ENCODE peak calls at places on chromosome 16, in seven cellular contexts. S is MM.1S; O is AG09309; E is ovary; Z is body of pancreas; V is CD8-positive, alpha-beta memory T cell; A is psoas muscle. D is an unnamed sample.

GRCh38 chr16:49492090-49492801 is 118.6 kb downstream of the C16orf78 start:
- DNase-seq in S (peak; percentile 37), O (no peak), E (peak; percentile 61), Z (no peak), V (peak; percentile 47), A (peak; percentile 82), D (no peak)

GRCh38 chr16:1494129-1494640 is 1.0 kb downstream of the TELO2 start:
- DNase-seq in S (no peak), O (peak; percentile 25), E (no peak), Z (no peak), V (no peak), A (peak; percentile 86), D (no peak)

GRCh38 chr16:3513892-3514600 is 13.2 kb downstream of the CLUAP1 start:
- DNase-seq in S (peak; percentile 80), O (no peak), E (no peak), Z (no peak), V (no peak), A (no peak), D (no peak)

GRCh38 chr16:77133706-77134105 is 57.3 kb upstream of the MON1B start:
- DNase-seq in S (no peak), O (no peak), E (no peak), Z (no peak), V (no peak), A (no peak), D (no peak)

GRCh38 chr16:84754353-84754856 is 54.6 kb downstream of the USP10 start:
- DNase-seq in S (peak; percentile 74), O (peak; percentile 74), E (peak; percentile 78), Z (peak; percentile 90), V (peak; percentile 73), A (peak; percentile 42), D (peak; percentile 82)

GRCh38 chr16:19424478-19424877 is 6.8 kb downstream of the TMC5 start:
- DNase-seq in S (no peak), O (no peak), E (no peak), Z (no peak), V (no peak), A (no peak), D (no peak)

GRCh38 chr16:18050777-18051176 is 285.8 kb downstream of the NPIPA8 start:
- DNase-seq in S (no peak), O (no peak), E (no peak), Z (no peak), V (no peak), A (no peak), D (no peak)

GRCh38 chr16:30623558-30624283 is 13.5 kb upstream of the ZNF689 start:
- DNase-seq in S (no peak), O (no peak), E (no peak), Z (no peak), V (no peak), A (no peak), D (peak; percentile 94)

GRCh38 chr16:50695017-50696000 is 1.9 kb downstream of the NOD2 start:
- DNase-seq in S (no peak), O (no peak), E (no peak), Z (peak; percentile 71), V (no peak), A (no peak), D (no peak)

GRCh38 chr16:11057696-11058345 is 113.5 kb downstream of the CLEC16A start:
- DNase-seq in S (no peak), O (no peak), E (peak; percentile 61), Z (no peak), V (no peak), A (no peak), D (no peak)

GRCh38 chr16:19574625-19575024 is 19.1 kb downstream of the VPS35L start:
- DNase-seq in S (no peak), O (no peak), E (no peak), Z (no peak), V (no peak), A (no peak), D (no peak)

GRCh38 chr16:8070501-8070900 is 519.8 kb downstream of the TMEM114 start:
- DNase-seq in S (no peak), O (no peak), E (no peak), Z (no peak), V (no peak), A (no peak), D (no peak)

GRCh38 chr16:25110392-25110947 is 1.1 kb upstream of the LCMT1 start:
- DNase-seq in S (no peak), O (no peak), E (no peak), Z (no peak), V (no peak), A (no peak), D (peak; percentile 44)

GRCh38 chr16:54720259-54720658 is 210.4 kb upstream of the IRX5 start:
- DNase-seq in S (no peak), O (no peak), E (no peak), Z (no peak), V (no peak), A (no peak), D (no peak)

GRCh38 chr16:54355251-54355650 is 68.7 kb upstream of the IRX3 start:
- DNase-seq in S (no peak), O (no peak), E (no peak), Z (no peak), V (no peak), A (no peak), D (peak; percentile 84)

GRCh38 chr16:87369796-87370719 is 13.5 kb downstream of the FBXO31 start:
- DNase-seq in S (no peak), O (no peak), E (no peak), Z (no peak), V (peak; percentile 37), A (peak; percentile 80), D (no peak)

GRCh38 chr16:83402969-83403368 is 404.8 kb upstream of the HSBP1 start:
- DNase-seq in S (no peak), O (no peak), E (no peak), Z (no peak), V (no peak), A (no peak), D (no peak)

GRCh38 chr16:57386381-57386951 is 14.2 kb downstream of the CX3CL1 start:
- DNase-seq in S (no peak), O (peak; percentile 13), E (no peak), Z (no peak), V (peak; percentile 15), A (no peak), D (no peak)

GRCh38 chr16:3951861-3952332 is 71.4 kb upstream of the CREBBP start:
- DNase-seq in S (no peak), O (no peak), E (no peak), Z (no peak), V (no peak), A (peak; percentile 19), D (no peak)

GRCh38 chr16:31177136-31177535 is 2.8 kb upstream of the FUS start:
- DNase-seq in S (no peak), O (peak; percentile 7), E (no peak), Z (no peak), V (peak; percentile 69), A (no peak), D (peak; percentile 89)

GRCh38 chr16:53672461-53672860 is 31.2 kb downstream of the RPGRIP1L start:
- DNase-seq in S (no peak), O (no peak), E (no peak), Z (no peak), V (no peak), A (no peak), D (no peak)

GRCh38 chr16:578870-579405 is 9.2 kb downstream of the PIGQ start:
- DNase-seq in S (peak; percentile 85), O (no peak), E (no peak), Z (peak; percentile 86), V (peak; percentile 74), A (peak; percentile 91), D (no peak)

GRCh38 chr16:27762441-27762840 is 212.5 kb downstream of the KATNIP start:
- DNase-seq in S (no peak), O (peak; percentile 8), E (no peak), Z (no peak), V (no peak), A (no peak), D (no peak)

GRCh38 chr16:79163666-79164377 is 436.7 kb downstream of the MAF start:
- DNase-seq in S (no peak), O (no peak), E (no peak), Z (no peak), V (no peak), A (no peak), D (peak; percentile 27)

GRCh38 chr16:63623551-63624039 is 1498.3 kb downstream of the CDH11 start:
- DNase-seq in S (no peak), O (no peak), E (no peak), Z (no peak), V (no peak), A (no peak), D (no peak)

GRCh38 chr16:87017388-87018012 is 299.7 kb downstream of the C16orf95 start:
- DNase-seq in S (no peak), O (peak; percentile 88), E (no peak), Z (peak; percentile 12), V (no peak), A (no peak), D (no peak)

GRCh38 chr16:19071811-19072777 is 4.7 kb downstream of the COQ7 start:
- DNase-seq in S (peak; percentile 48), O (peak; percentile 16), E (peak; percentile 21), Z (peak; percentile 65), V (peak; percentile 60), A (peak; percentile 58), D (peak; percentile 57)

GRCh38 chr16:66159987-66160386 is 206.5 kb upstream of the CDH5 start:
- DNase-seq in S (no peak), O (no peak), E (no peak), Z (no peak), V (no peak), A (no peak), D (no peak)

GRCh38 chr16:67249762-67250327 is 1.1 kb downstream of the SLC9A5 start:
- DNase-seq in S (no peak), O (no peak), E (no peak), Z (no peak), V (peak; percentile 32), A (peak; percentile 12), D (no peak)
- H3K4me3 ChIP-seq in S (no peak overlapping the region), O (no peak overlapping the region), E (no peak overlapping the region), Z (no peak overlapping the region), V (no peak overlapping the region), A (no peak overlapping the region), D (no peak overlapping the region)

GRCh38 chr16:12904041-12904671 is 2.8 kb downstream of the SHISA9 start:
- DNase-seq in S (no peak), O (no peak), E (no peak), Z (no peak), V (no peak), A (no peak), D (no peak)
- H3K4me3 ChIP-seq in S (no peak overlapping the region), O (no peak overlapping the region), E (no peak overlapping the region), Z (no peak overlapping the region), V (no peak overlapping the region), A (no peak overlapping the region), D (no peak overlapping the region)

DNA sequence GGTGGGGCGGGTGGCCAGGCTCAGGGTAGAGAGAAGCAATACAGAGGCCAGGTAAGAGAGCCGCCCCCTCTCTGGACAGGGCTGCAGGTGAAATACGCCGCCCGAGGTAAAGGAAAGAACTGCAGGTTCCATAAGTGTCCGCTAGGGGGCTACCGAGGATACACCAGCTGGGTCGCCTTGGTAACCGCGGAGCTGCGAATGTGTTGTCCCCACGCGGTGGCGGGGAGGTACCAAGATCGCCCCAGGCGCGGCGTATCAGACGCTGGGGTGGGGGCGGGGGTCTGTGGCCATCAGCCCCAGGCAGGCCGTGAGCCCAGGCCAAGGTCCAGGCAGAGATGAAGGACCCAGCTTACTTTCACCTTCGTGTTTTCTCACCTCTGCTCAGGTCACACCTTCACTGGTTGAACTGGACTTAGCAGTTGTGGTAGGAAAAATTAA is 18.4 kb upstream of the ZFP90 start:
- DNase-seq in S (peak; percentile 92), O (no peak), E (peak; percentile 92), Z (peak; percentile 94), V (peak; percentile 93), A (peak; percentile 88), D (peak; percentile 86)
- H3K4me3 ChIP-seq in S (peak overlapping the region; percentile 48), O (peak overlapping the region; percentile 39), E (peak overlapping the region; percentile 2), Z (no peak overlapping the region), V (peak overlapping the region; percentile 25), A (peak overlapping the region; percentile 57), D (peak overlapping the region; percentile 3)

GRCh38 chr16:70779361-70779760 is 21.6 kb downstream of the VAC14 start:
- DNase-seq in S (no peak), O (no peak), E (no peak), Z (no peak), V (no peak), A (no peak), D (no peak)
- H3K4me3 ChIP-seq in S (no peak overlapping the region), O (no peak overlapping the region), E (no peak overlapping the region), Z (no peak overlapping the region), V (no peak overlapping the region), A (no peak overlapping the region), D (no peak overlapping the region)